ENCODE peak calls at places on chromosome 2, in ten cellular contexts. L is spleen; P is CD4-positive, alpha-beta memory T cell; B is transverse colon; I is PC-3; C is ovary; Q is Peyer's patch; M is GM23248; Z is endodermal cell; N is stomach. Y is an unnamed sample.
A peak's percentile ranks its signal among the peaks of the same experiment; 100 is the strongest.

GRCh38 chr2:152426801-152427200 is 91.8 kb downstream of the FMNL2 start:
- DNase-seq in C (no peak), Q (no peak), N (no peak), Z (no peak), L (no peak), P (no peak), B (no peak), M (peak; percentile 71), I (peak; percentile 30), Y (no peak)

GRCh38 chr2:15504882-15505663 is 56.1 kb downstream of the NBAS start:
- DNase-seq in I (no peak), P (no peak), B (no peak), Q (no peak), M (no peak), Z (no peak), L (no peak), N (no peak), C (no peak), Y (no peak)

GRCh38 chr2:88452151-88452851 is at the start of gene FOXI3:
- DNase-seq in L (no peak), I (no peak), P (no peak), Z (peak; percentile 81), N (no peak), B (no peak), C (no peak), M (no peak), Q (no peak), Y (no peak)

GRCh38 chr2:10414000-10414451 is 34.1 kb downstream of the ODC1 start:
- DNase-seq in N (peak; percentile 82), B (peak; percentile 75), Q (peak; percentile 80), C (no peak), L (no peak), I (peak; percentile 89), M (peak; percentile 58), Z (no peak), P (no peak), Y (no peak)

GRCh38 chr2:157628282-157628531 is 457 bp downstream of the ACVR1C start:
- DNase-seq in Z (no peak), C (no peak), M (no peak), P (no peak), Q (no peak), I (no peak), N (no peak), L (no peak), B (peak; percentile 32), Y (no peak)

GRCh38 chr2:144430722-144431163 is 89.2 kb downstream of the ZEB2 start:
- DNase-seq in I (no peak), N (no peak), M (peak; percentile 61), C (peak; percentile 51), Z (no peak), Q (peak; percentile 54), B (no peak), P (no peak), L (no peak), Y (no peak)

GRCh38 chr2:200787351-200788128 is 24.2 kb upstream of the BZW1 start:
- DNase-seq in B (no peak), I (peak; percentile 96), P (no peak), L (no peak), Z (no peak), C (no peak), N (no peak), M (peak; percentile 94), Q (no peak), Y (no peak)

GRCh38 chr2:108189316-108189715 is 50.5 kb upstream of the SULT1C3 start:
- DNase-seq in Z (no peak), Q (no peak), C (no peak), N (no peak), P (no peak), I (peak; percentile 74), M (peak; percentile 67), B (no peak), L (no peak), Y (no peak)

GRCh38 chr2:55419236-55419513 is 481 bp downstream of the CCDC88A start:
- DNase-seq in L (peak; percentile 74), C (no peak), Q (no peak), M (peak; percentile 64), I (peak; percentile 33), P (peak; percentile 35), B (peak; percentile 24), Z (no peak), N (no peak), Y (peak; percentile 68)

GRCh38 chr2:176745543-176746331 is 466.9 kb upstream of the HNRNPA3 start:
- DNase-seq in C (no peak), L (no peak), M (no peak), P (no peak), Z (no peak), Q (no peak), N (no peak), I (no peak), B (no peak), Y (no peak)

GRCh38 chr2:25342372-25343186 is 854 bp upstream of the DNMT3A start:
- DNase-seq in I (peak; percentile 81), M (peak; percentile 90), C (peak; percentile 84), L (peak; percentile 96), B (peak; percentile 87), Q (peak; percentile 90), P (peak; percentile 82), N (peak; percentile 82), Z (peak; percentile 98), Y (peak; percentile 89)
- H3K27ac ChIP-seq in I (no peak overlapping the region), M (no peak overlapping the region), C (peak overlapping the region; percentile 77), L (peak overlapping the region; percentile 83), B (peak overlapping the region; percentile 87), Q (peak overlapping the region; percentile 68), P (no peak overlapping the region), N (peak overlapping the region; percentile 78), Z (no peak overlapping the region), Y (peak overlapping the region; percentile 84)

GRCh38 chr2:188079176-188079575 is 212.5 kb upstream of the GULP1 start:
- DNase-seq in C (no peak), N (no peak), Q (no peak), P (no peak), Z (no peak), B (no peak), M (peak; percentile 84), I (no peak), L (no peak), Y (no peak)

GRCh38 chr2:188076149-188077056 is 215.3 kb upstream of the GULP1 start:
- DNase-seq in N (no peak), P (no peak), I (no peak), Q (no peak), M (no peak), C (no peak), B (no peak), Z (no peak), L (no peak), Y (no peak)

GRCh38 chr2:188077757-188078156 is 213.9 kb upstream of the GULP1 start:
- DNase-seq in N (no peak), Q (no peak), M (no peak), I (no peak), B (no peak), C (no peak), P (no peak), Z (no peak), L (no peak), Y (no peak)

DNA sequence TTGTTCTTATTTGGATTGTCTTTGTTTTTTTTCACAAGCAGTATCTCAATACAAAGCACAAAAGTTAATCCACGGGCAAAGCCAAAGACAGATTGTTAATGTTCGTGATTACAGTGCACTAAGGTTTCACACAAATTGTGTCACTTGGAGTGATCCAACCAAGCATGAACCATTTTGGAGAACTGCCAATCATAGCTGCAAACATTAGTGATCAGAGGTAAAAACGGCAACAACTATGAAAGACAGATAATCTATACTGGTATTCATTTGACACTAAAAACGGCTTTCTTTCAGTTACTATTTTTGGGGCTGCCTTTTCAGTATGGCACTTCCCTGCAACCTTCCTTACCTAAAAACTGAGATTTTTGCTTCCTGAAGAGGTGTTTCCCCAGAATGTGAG is 213.1 kb upstream of the GULP1 start:
- DNase-seq in Z (no peak), B (no peak), L (no peak), N (no peak), Q (no peak), P (no peak), M (peak; percentile 19), C (no peak), I (no peak), Y (no peak)
- H3K27ac ChIP-seq in Z (no peak overlapping the region), B (no peak overlapping the region), L (no peak overlapping the region), N (no peak overlapping the region), Q (no peak overlapping the region), P (no peak overlapping the region), M (peak overlapping the region; percentile 9), C (no peak overlapping the region), I (no peak overlapping the region), Y (no peak overlapping the region)

GRCh38 chr2:37816036-37816435 is 109.1 kb upstream of the RMDN2 start:
- DNase-seq in Q (no peak), I (no peak), Z (no peak), M (no peak), P (no peak), L (no peak), C (no peak), B (no peak), N (no peak), Y (no peak)

GRCh38 chr2:37819228-37819627 is 105.9 kb upstream of the RMDN2 start:
- DNase-seq in B (no peak), Z (no peak), N (no peak), M (peak; percentile 96), Q (no peak), C (no peak), I (no peak), P (no peak), L (no peak), Y (no peak)

GRCh38 chr2:37820471-37820991 is 104.6 kb upstream of the RMDN2 start:
- DNase-seq in P (no peak), N (no peak), M (peak; percentile 18), Q (no peak), Z (no peak), C (no peak), L (no peak), I (no peak), B (no peak), Y (no peak)

GRCh38 chr2:37812941-37813730 is 112.0 kb upstream of the RMDN2 start:
- DNase-seq in C (no peak), N (no peak), M (no peak), Q (no peak), L (no peak), I (no peak), P (no peak), B (no peak), Z (no peak), Y (no peak)

GRCh38 chr2:37816686-37817085 is 108.4 kb upstream of the RMDN2 start:
- DNase-seq in I (no peak), L (no peak), Z (no peak), P (no peak), Q (no peak), C (no peak), M (no peak), N (no peak), B (no peak), Y (no peak)
- H3K27ac ChIP-seq in I (no peak overlapping the region), L (no peak overlapping the region), Z (no peak overlapping the region), P (no peak overlapping the region), Q (no peak overlapping the region), C (no peak overlapping the region), M (no peak overlapping the region), N (no peak overlapping the region), B (no peak overlapping the region), Y (no peak overlapping the region)

DNA sequence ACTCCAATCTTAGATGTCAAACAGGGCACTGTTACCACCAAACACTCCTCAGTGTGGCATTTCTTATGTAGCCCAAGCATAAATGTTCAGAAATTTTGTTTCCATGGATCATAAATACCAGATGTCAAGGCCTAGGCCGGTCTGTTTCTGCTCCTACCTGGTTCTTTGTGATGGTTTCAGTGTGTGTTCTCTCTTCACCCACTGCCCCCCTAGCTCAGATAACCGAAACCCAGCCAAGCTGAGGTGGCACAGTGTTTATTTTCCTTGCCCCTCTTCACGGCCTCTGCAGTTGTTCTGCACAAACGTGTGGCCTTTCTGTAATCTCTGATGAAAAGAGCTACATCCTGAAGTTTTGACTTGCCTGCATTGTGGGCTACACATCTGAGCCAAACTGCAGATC is 98.9 kb downstream of the NRP2 start:
- DNase-seq in I (no peak), P (no peak), L (no peak), N (no peak), Z (no peak), C (no peak), B (no peak), Q (no peak), M (no peak), Y (no peak)
- H3K27ac ChIP-seq in I (no peak overlapping the region), P (no peak overlapping the region), L (no peak overlapping the region), N (no peak overlapping the region), Z (no peak overlapping the region), C (no peak overlapping the region), B (peak overlapping the region; percentile 45), Q (no peak overlapping the region), M (no peak overlapping the region), Y (no peak overlapping the region)

Y was measured in ascending aorta.